ENCODE peak calls at places on chromosomes 2 and 18, in eight cellular contexts. K is fibroblast of lung, I is epithelial cell of esophagus, A is upper lobe of right lung, T is A549, S is Peyer's patch, D is omental fat pad, X is psoas muscle. E is an unnamed sample.

GRCh38 chr2:217642944-217643343 is 359.9 kb downstream of the TNS1 start:
- DNase-seq in S (no peak), T (no peak), X (no peak), I (no peak), D (no peak), K (no peak), A (no peak), E (no peak)

GRCh38 chr2:70790079-70790963 is at the start of gene FIGLA:
- DNase-seq in A (no peak), D (no peak), X (no peak), I (no peak), K (no peak), T (no peak), S (no peak), E (no peak)

GRCh38 chr2:104378853-104379374 is 475.0 kb upstream of the POU3F3 start:
- DNase-seq in S (no peak), A (no peak), X (no peak), I (no peak), K (no peak), T (peak), D (no peak), E (no peak)

GRCh38 chr2:44237221-44237620 is 38.1 kb upstream of the SLC3A1 start:
- DNase-seq in A (no peak), T (no peak), X (no peak), S (no peak), D (no peak), K (no peak), I (no peak), E (no peak)

GRCh38 chr2:189285962-189286648 is 106.5 kb upstream of the COL5A2 start:
- DNase-seq in A (no peak), S (no peak), K (peak), D (no peak), I (peak), X (no peak), T (peak), E (no peak)

GRCh38 chr2:187543488-187543887 is 10.7 kb downstream of the TFPI start:
- DNase-seq in I (no peak), K (no peak), X (no peak), S (no peak), D (no peak), T (no peak), A (no peak), E (no peak)

GRCh38 chr2:184769038-184769437 is 170.7 kb downstream of the ZNF804A start:
- DNase-seq in K (peak), S (no peak), T (no peak), I (peak), X (no peak), D (no peak), A (no peak), E (no peak)

GRCh38 chr2:186592137-186592875 is 2.5 kb downstream of the ITGAV start:
- DNase-seq in S (no peak), A (no peak), K (no peak), T (no peak), X (no peak), D (no peak), I (peak), E (no peak)

GRCh38 chr18:49819768-49820662 is 6.7 kb upstream of the ACAA2 start:
- DNase-seq in D (no peak), A (no peak), I (no peak), T (no peak), S (peak), K (no peak), X (no peak), E (no peak)

GRCh38 chr18:9242987-9243386 is 91.6 kb upstream of the TWSG1 start:
- DNase-seq in K (no peak), T (no peak), A (no peak), I (no peak), D (no peak), S (no peak), X (no peak), E (no peak)

GRCh38 chr2:46857871-46858696 is 57.5 kb downstream of the MCFD2 start:
- DNase-seq in D (no peak), I (no peak), S (peak), K (peak), A (no peak), X (no peak), T (peak), E (no peak)

GRCh38 chr2:240999873-241000541 is 1.6 kb downstream of the SNED1 start:
- DNase-seq in T (no peak), K (no peak), X (peak), S (peak), A (peak), I (no peak), D (no peak), E (peak)

GRCh38 chr2:201880620-201881381 is 74.5 kb downstream of the CDK15 start:
- DNase-seq in T (no peak), X (no peak), A (no peak), D (no peak), I (no peak), K (peak), S (no peak), E (no peak)

GRCh38 chr18:13271512-13271911 is 53.0 kb downstream of the LDLRAD4 start:
- DNase-seq in T (no peak), D (no peak), S (no peak), K (no peak), A (peak), I (no peak), X (no peak), E (peak)

GRCh38 chr2:40228296-40228695 is 223.6 kb downstream of the SLC8A1 start:
- DNase-seq in T (no peak), X (no peak), K (no peak), I (no peak), S (no peak), D (no peak), A (no peak), E (no peak)

GRCh38 chr2:233165895-233166661 is 85.4 kb upstream of the ATG16L1 start:
- DNase-seq in S (peak), D (no peak), K (peak), I (peak), T (peak), A (peak), X (peak), E (no peak)

GRCh38 chr2:136238552-136239346 is 120.8 kb upstream of the CXCR4 start:
- DNase-seq in T (no peak), K (peak), D (no peak), A (no peak), S (peak), I (peak), X (no peak), E (no peak)

GRCh38 chr18:41938445-41938844 is 16.6 kb upstream of the PIK3C3 start:
- DNase-seq in S (no peak), X (no peak), T (peak), I (peak), A (no peak), K (peak), D (no peak), E (no peak)

GRCh38 chr2:38097611-38098350 is 21.8 kb upstream of the CYP1B1 start:
- DNase-seq in S (no peak), T (no peak), K (peak), A (no peak), D (no peak), I (peak), X (no peak), E (no peak)

GRCh38 chr2:19331452-19331851 is 27.0 kb downstream of the OSR1 start:
- DNase-seq in D (no peak), T (no peak), X (no peak), I (no peak), K (no peak), S (no peak), A (no peak), E (no peak)

GRCh38 chr2:53087282-53087882 is 680.2 kb upstream of the CHAC2 start:
- DNase-seq in A (no peak), S (no peak), T (no peak), I (peak), D (no peak), X (no peak), K (peak), E (no peak)

GRCh38 chr18:12041561-12041960 is 52.1 kb upstream of the ANKRD62 start:
- DNase-seq in D (no peak), A (no peak), S (no peak), I (peak), T (peak), X (no peak), K (peak), E (no peak)

GRCh38 chr2:240333985-240334384 is 101.5 kb upstream of the GPC1 start:
- DNase-seq in D (no peak), S (no peak), T (no peak), K (peak), A (no peak), X (no peak), I (no peak), E (no peak)

GRCh38 chr2:61970807-61971556 is 65.5 kb downstream of the COMMD1 start:
- DNase-seq in T (no peak), K (no peak), D (no peak), I (peak), A (no peak), S (no peak), X (no peak), E (no peak)

GRCh38 chr18:22193466-22193865 is 24.1 kb downstream of the GATA6 start:
- DNase-seq in S (no peak), X (no peak), K (no peak), D (no peak), T (no peak), I (no peak), A (no peak), E (no peak)

GRCh38 chr2:44941551-44942234 is at the start of gene SIX3:
- DNase-seq in K (no peak), D (no peak), T (peak), X (no peak), S (no peak), I (peak), A (no peak), E (peak)

GRCh38 chr2:32594573-32594972 is 33.3 kb upstream of the TTC27 start:
- DNase-seq in X (no peak), T (no peak), A (no peak), S (no peak), D (no peak), K (no peak), I (no peak), E (no peak)

GRCh38 chr2:152611458-152612231 is 105.6 kb downstream of the PRPF40A start:
- DNase-seq in X (peak), A (no peak), I (peak), D (no peak), T (peak), S (peak), K (peak), E (no peak)

GRCh38 chr18:13616525-13617035 is 109.8 kb downstream of the FAM210A start:
- DNase-seq in X (no peak), K (no peak), I (no peak), T (no peak), A (no peak), D (no peak), S (no peak), E (no peak)

GRCh38 chr2:239236808-239237205 is 164.0 kb downstream of the HDAC4 start:
- DNase-seq in D (no peak), X (no peak), K (no peak), A (no peak), T (no peak), I (no peak), S (peak), E (no peak)

GRCh38 chr2:201795608-201796477 is 10.5 kb upstream of the CDK15 start:
- DNase-seq in S (no peak), I (peak), X (no peak), D (no peak), K (peak), T (peak), A (no peak), E (no peak)

GRCh38 chr2:210655229-210655628 is 98.8 kb downstream of the CPS1 start:
- DNase-seq in T (no peak), A (no peak), D (no peak), S (no peak), X (no peak), K (no peak), I (no peak), E (no peak)

GRCh38 chr2:51707625-51708024 is 675.7 kb upstream of the NRXN1 start:
- DNase-seq in D (no peak), S (no peak), I (no peak), A (no peak), X (no peak), T (no peak), K (no peak), E (no peak)

GRCh38 chr2:39243469-39244123 is at the start of gene CDKL4:
- DNase-seq in S (peak), T (no peak), X (no peak), A (peak), D (no peak), I (peak), K (no peak), E (no peak)

GRCh38 chr18:68448736-68449135 is 266.2 kb downstream of the TMX3 start:
- DNase-seq in K (peak), I (peak), T (no peak), S (no peak), X (no peak), A (no peak), D (no peak), E (no peak)

GRCh38 chr2:38384344-38384743 is 7.3 kb upstream of the ATL2 start:
- DNase-seq in X (no peak), K (no peak), T (no peak), D (no peak), A (no peak), I (no peak), S (no peak), E (no peak)

GRCh38 chr18:29383311-29384273 is 1206.7 kb upstream of the CDH2 start:
- DNase-seq in K (peak), T (no peak), D (no peak), X (no peak), A (no peak), S (no peak), I (no peak), E (no peak)

DNA sequence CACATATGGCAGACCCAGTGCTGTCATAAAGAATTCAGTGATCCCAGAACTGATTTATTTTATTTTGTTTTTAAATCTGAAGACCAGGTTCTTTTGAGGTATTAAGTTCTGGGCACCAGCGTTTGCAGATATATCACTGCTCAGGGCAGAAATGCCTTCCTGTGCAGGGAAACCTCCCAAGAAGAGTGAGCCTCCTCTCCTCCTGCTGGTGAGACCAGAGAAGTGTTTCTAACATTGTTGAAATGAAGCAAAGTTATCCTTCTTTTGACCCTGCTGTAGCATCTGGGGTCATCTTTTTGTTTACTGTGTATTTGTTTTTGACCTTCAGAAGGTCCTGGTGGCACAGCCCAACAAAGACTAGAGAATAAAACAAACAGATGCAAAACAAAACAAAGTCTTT is 94.0 kb downstream of the AQP4 start:
- DNase-seq in D (no peak), A (no peak), X (no peak), I (peak), K (no peak), S (no peak), T (peak), E (no peak)
- TF ChIP-seq CTCF in D (no peak), A (peak), X (no peak), I (peak), K (peak), S (no peak), T (peak), E (peak)

GRCh38 chr2:170235860-170236638 is 58.1 kb downstream of the MYO3B start:
- DNase-seq in T (peak), X (no peak), A (no peak), S (no peak), K (peak), I (peak), D (no peak), E (no peak)
- TF ChIP-seq CTCF in T (peak), X (no peak), A (peak), S (peak), K (peak), I (peak), D (no peak), E (peak)

DNA sequence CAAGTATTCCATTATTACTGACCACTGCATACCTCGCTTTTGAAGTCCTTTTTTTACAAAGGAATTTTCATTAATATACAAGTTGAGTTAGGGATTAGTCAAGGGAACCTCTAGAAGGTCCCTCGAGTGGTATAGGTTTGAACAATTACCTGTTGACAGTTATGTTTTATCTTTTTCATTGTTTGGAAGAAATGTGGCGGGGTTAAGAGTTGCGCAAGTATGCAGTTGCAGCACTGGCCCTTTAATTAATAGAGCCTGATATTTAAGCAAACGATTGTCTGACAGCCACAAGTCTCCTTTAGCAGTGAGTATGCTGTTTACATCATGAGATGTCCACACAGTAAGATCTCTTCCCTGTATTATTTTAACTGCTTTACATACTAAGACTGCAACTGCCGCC is 24.3 kb downstream of the KYNU start:
- DNase-seq in A (no peak), S (no peak), D (no peak), T (no peak), K (no peak), X (no peak), I (no peak), E (no peak)
- TF ChIP-seq CTCF in A (no peak), S (no peak), D (no peak), T (no peak), K (no peak), X (no peak), I (no peak), E (no peak)

GRCh38 chr18:63970803-63971191 is 916 bp downstream of the SERPINB8 start:
- DNase-seq in S (peak), D (no peak), T (no peak), A (peak), K (peak), I (peak), X (peak), E (no peak)

GRCh38 chr18:63971320-63972071 is 1.6 kb downstream of the SERPINB8 start:
- DNase-seq in A (no peak), X (no peak), I (peak), S (no peak), T (no peak), K (no peak), D (no peak), E (no peak)

GRCh38 chr18:63975632-63976031 is 5.8 kb downstream of the SERPINB8 start:
- DNase-seq in I (no peak), X (no peak), K (no peak), T (no peak), D (no peak), A (no peak), S (no peak), E (no peak)

GRCh38 chr18:63977040-63977439 is 7.2 kb downstream of the SERPINB8 start:
- DNase-seq in A (no peak), D (no peak), X (no peak), S (no peak), T (no peak), I (no peak), K (no peak), E (no peak)

DNA sequence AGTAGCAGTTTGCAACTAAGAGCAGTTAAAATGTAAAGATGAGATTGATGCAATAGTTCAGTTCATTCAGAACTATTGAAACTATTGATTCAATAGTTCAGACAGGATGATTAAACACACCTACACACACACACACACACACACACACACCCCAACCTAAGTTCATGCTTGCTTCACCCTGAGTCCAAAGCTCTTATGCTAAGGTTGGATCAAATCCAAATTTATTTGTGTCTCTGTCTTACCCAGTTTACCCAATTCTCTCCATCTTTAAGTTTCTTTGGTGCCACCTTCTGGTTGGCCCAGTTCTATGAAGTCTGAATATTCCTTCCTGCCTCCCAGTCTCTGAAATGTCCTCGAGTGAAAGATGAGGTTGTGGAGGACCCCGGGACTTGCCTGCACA is 5.1 kb downstream of the SERPINB8 start:
- DNase-seq in T (peak), D (no peak), A (no peak), I (peak), K (peak), X (no peak), S (peak), E (no peak)
- TF ChIP-seq CTCF in T (peak), D (no peak), A (no peak), I (peak), K (peak), X (no peak), S (peak), E (peak)